ENCODE peak calls at places on chromosomes 4 and X, in eight cellular contexts. G is RPMI7951; F is activated CD4-positive, alpha-beta T cell treated with anti-CD3 and anti-CD28 coated beads for 1 hour; V is Kasumi-1; T is fibroblast of pulmonary artery; S is caudate nucleus; R is T-helper 9 cell; W is anterior cingulate cortex. D is an unnamed sample.

GRCh38 chrX:750812-751211 is 120.2 kb downstream of the SHOX start:
- DNase-seq in F (no peak), T (no peak), G (no peak), S (no peak), R (no peak), W (no peak), V (no peak), D (no peak)

GRCh38 chrX:151753313-151754041 is 18.9 kb downstream of the CNGA2 start:
- DNase-seq in R (no peak), S (peak; percentile 1), W (peak; percentile 21), V (peak; percentile 12), G (peak; percentile 53), F (no peak), T (peak; percentile 64), D (no peak)

GRCh38 chrX:70434914-70435586 is 9.6 kb upstream of the DLG3 start:
- DNase-seq in R (no peak), G (peak; percentile 82), T (peak; percentile 26), S (no peak), F (no peak), W (no peak), V (peak; percentile 16), D (no peak)

GRCh38 chr4:75180217-75180616 is 247.3 kb downstream of the PARM1 start:
- DNase-seq in F (no peak), R (no peak), T (no peak), W (no peak), S (no peak), G (no peak), V (no peak), D (no peak)

GRCh38 chr4:123826896-123827295 is 430.3 kb downstream of the SPRY1 start:
- DNase-seq in W (no peak), F (no peak), T (peak; percentile 87), G (peak; percentile 45), S (no peak), V (no peak), R (no peak), D (no peak)

GRCh38 chr4:15376594-15376993 is 51.2 kb upstream of the C1QTNF7 start:
- DNase-seq in W (no peak), F (no peak), S (no peak), G (peak; percentile 58), V (no peak), R (no peak), T (no peak), D (no peak)

GRCh38 chr4:73619351-73619750 is 885 bp downstream of the RASSF6 start:
- DNase-seq in W (no peak), V (no peak), R (no peak), G (no peak), S (no peak), T (no peak), F (no peak), D (no peak)

GRCh38 chr4:121462660-121463261 is 81.9 kb upstream of the QRFPR start:
- DNase-seq in S (peak; percentile 5), F (no peak), T (peak; percentile 84), R (no peak), V (peak; percentile 86), W (peak; percentile 13), G (peak; percentile 59), D (no peak)

GRCh38 chr4:69713593-69713992 is 46.8 kb downstream of the SULT1B1 start:
- DNase-seq in G (no peak), R (no peak), V (peak; percentile 11), T (peak; percentile 80), F (no peak), S (no peak), W (no peak), D (no peak)

GRCh38 chr4:24067781-24068193 is 177.9 kb upstream of the PPARGC1A start:
- DNase-seq in S (no peak), F (no peak), W (no peak), R (no peak), V (no peak), T (peak; percentile 35), G (peak; percentile 81), D (no peak)

GRCh38 chrX:88135735-88136134 is 611.3 kb upstream of the CPXCR1 start:
- DNase-seq in G (no peak), W (no peak), V (peak; percentile 15), T (peak; percentile 1), S (no peak), F (no peak), R (no peak), D (no peak)